ENCODE peak calls at places on chromosomes 11 and 22, in four cellular contexts. M is hepatocyte, P is psoas muscle, S is ovary. N is an unnamed sample.

GRCh38 chr22:20526628-20527355 is 19.4 kb downstream of the MED15 start:
- DNase-seq in M (peak; percentile 46), P (no peak), S (no peak), N (no peak)

GRCh38 chr11:10455637-10456487 is 798 bp downstream of the AMPD3 start:
- DNase-seq in M (peak; percentile 79), P (peak; percentile 80), S (no peak), N (peak; percentile 74)

GRCh38 chr11:119641991-119642745 is 86.8 kb downstream of the NECTIN1 start:
- DNase-seq in M (no peak), P (no peak), S (no peak), N (peak; percentile 91)

GRCh38 chr11:19604679-19605375 is 107.8 kb upstream of the NAV2 start:
- DNase-seq in M (no peak), P (no peak), S (no peak), N (no peak)

GRCh38 chr11:30508594-30508993 is 77.6 kb downstream of the MPPED2 start:
- DNase-seq in M (no peak), P (no peak), S (no peak), N (no peak)

GRCh38 chr11:106706355-106706754 is 311.9 kb downstream of the GUCY1A2 start:
- DNase-seq in M (peak; percentile 50), P (no peak), S (no peak), N (no peak)

GRCh38 chr11:14336507-14337503 is 22.2 kb downstream of the RRAS2 start:
- DNase-seq in M (no peak), P (no peak), S (no peak), N (no peak)

GRCh38 chr11:109968299-109968698 is 124.9 kb upstream of the ZC3H12C start:
- DNase-seq in M (no peak), P (no peak), S (no peak), N (no peak)

GRCh38 chr22:50102946-50103345 is 13.1 kb downstream of the MOV10L1 start:
- DNase-seq in M (no peak), P (no peak), S (no peak), N (peak; percentile 61)

GRCh38 chr11:69563946-69564780 is 76.8 kb upstream of the CCND1 start:
- DNase-seq in M (no peak), P (no peak), S (no peak), N (no peak)

GRCh38 chr22:17920145-17920605 is 104.2 kb downstream of the MICAL3 start:
- DNase-seq in M (peak; percentile 88), P (no peak), S (peak; percentile 59), N (peak; percentile 46)

GRCh38 chr11:117180661-117181585 is 2.4 kb downstream of the SIDT2 start:
- DNase-seq in M (peak; percentile 65), P (peak; percentile 86), S (peak; percentile 81), N (peak; percentile 92)

GRCh38 chr11:72305077-72305476 is 61.1 kb upstream of the PHOX2A start:
- DNase-seq in M (no peak), P (no peak), S (no peak), N (no peak)

GRCh38 chr11:8097062-8097814 is 16.2 kb downstream of the TUB start:
- DNase-seq in M (no peak), P (no peak), S (no peak), N (no peak)

GRCh38 chr11:112453601-112454577 is 193.2 kb upstream of the PLET1 start:
- DNase-seq in M (peak; percentile 41), P (peak; percentile 61), S (no peak), N (peak; percentile 64)

GRCh38 chr22:38267086-38267485 is 5.7 kb downstream of the TMEM184B start:
- DNase-seq in M (no peak), P (no peak), S (no peak), N (no peak)

GRCh38 chr22:20090730-20091240 is 10.7 kb downstream of the DGCR8 start:
- DNase-seq in M (no peak), P (no peak), S (no peak), N (no peak)

GRCh38 chr22:39238561-39238960 is 6.2 kb downstream of the PDGFB start:
- DNase-seq in M (no peak), P (no peak), S (no peak), N (peak; percentile 39)

GRCh38 chr11:73950869-73951710 is at the start of gene DNAJB13:
- DNase-seq in M (peak; percentile 52), P (no peak), S (no peak), N (peak; percentile 88)

GRCh38 chr11:71998649-71999310 is at the start of gene IL18BP:
- DNase-seq in M (no peak), P (no peak), S (no peak), N (no peak)

GRCh38 chr11:3044004-3044403 is 13.2 kb downstream of the CARS1 start:
- DNase-seq in M (no peak), P (peak; percentile 78), S (no peak), N (no peak)

GRCh38 chr22:32686354-32686753 is 115.2 kb upstream of the TIMP3 start:
- DNase-seq in M (no peak), P (no peak), S (no peak), N (no peak)

GRCh38 chr22:48758905-48759875 is 1068.5 kb downstream of the BRD1 start:
- DNase-seq in M (peak; percentile 1), P (no peak), S (no peak), N (peak; percentile 16)

GRCh38 chr11:35389897-35390462 is 29.4 kb downstream of the SLC1A2 start:
- DNase-seq in M (no peak), P (no peak), S (no peak), N (no peak)

GRCh38 chr11:109795234-109795633 is 298.0 kb upstream of the ZC3H12C start:
- DNase-seq in M (peak; percentile 5), P (no peak), S (no peak), N (no peak)

GRCh38 chr11:122204206-122204605 is 88.2 kb upstream of the BLID start:
- DNase-seq in M (no peak), P (no peak), S (no peak), N (no peak)

GRCh38 chr11:18501629-18502028 is 25.1 kb downstream of the TSG101 start:
- DNase-seq in M (no peak), P (no peak), S (no peak), N (no peak)

GRCh38 chr11:34380696-34381095 is 22.9 kb upstream of the ABTB2 start:
- DNase-seq in M (no peak), P (no peak), S (no peak), N (no peak)

GRCh38 chr11:92986585-92986984 is 17.1 kb downstream of the MTNR1B start:
- DNase-seq in M (no peak), P (no peak), S (no peak), N (no peak)

GRCh38 chr22:29470159-29470855 is 9.7 kb upstream of the NEFH start:
- DNase-seq in M (peak; percentile 80), P (peak; percentile 82), S (no peak), N (peak; percentile 96)

GRCh38 chr11:114040706-114041211 is 18.8 kb upstream of the ZBTB16 start:
- DNase-seq in M (peak; percentile 84), P (peak; percentile 73), S (no peak), N (no peak)

GRCh38 chr11:42311504-42311903 is 852.1 kb upstream of the LRRC4C start:
- DNase-seq in M (no peak), P (peak; percentile 24), S (no peak), N (no peak)

GRCh38 chr11:123585206-123585605 is 69.2 kb downstream of the SCN3B start:
- DNase-seq in M (no peak), P (peak; percentile 54), S (no peak), N (no peak)

GRCh38 chr11:45606514-45607024 is 58.9 kb downstream of the CHST1 start:
- DNase-seq in M (peak; percentile 29), P (no peak), S (no peak), N (peak; percentile 80)

GRCh38 chr11:10628506-10629236 is 60.2 kb upstream of the LYVE1 start:
- DNase-seq in M (no peak), P (no peak), S (no peak), N (peak; percentile 42)

DNA sequence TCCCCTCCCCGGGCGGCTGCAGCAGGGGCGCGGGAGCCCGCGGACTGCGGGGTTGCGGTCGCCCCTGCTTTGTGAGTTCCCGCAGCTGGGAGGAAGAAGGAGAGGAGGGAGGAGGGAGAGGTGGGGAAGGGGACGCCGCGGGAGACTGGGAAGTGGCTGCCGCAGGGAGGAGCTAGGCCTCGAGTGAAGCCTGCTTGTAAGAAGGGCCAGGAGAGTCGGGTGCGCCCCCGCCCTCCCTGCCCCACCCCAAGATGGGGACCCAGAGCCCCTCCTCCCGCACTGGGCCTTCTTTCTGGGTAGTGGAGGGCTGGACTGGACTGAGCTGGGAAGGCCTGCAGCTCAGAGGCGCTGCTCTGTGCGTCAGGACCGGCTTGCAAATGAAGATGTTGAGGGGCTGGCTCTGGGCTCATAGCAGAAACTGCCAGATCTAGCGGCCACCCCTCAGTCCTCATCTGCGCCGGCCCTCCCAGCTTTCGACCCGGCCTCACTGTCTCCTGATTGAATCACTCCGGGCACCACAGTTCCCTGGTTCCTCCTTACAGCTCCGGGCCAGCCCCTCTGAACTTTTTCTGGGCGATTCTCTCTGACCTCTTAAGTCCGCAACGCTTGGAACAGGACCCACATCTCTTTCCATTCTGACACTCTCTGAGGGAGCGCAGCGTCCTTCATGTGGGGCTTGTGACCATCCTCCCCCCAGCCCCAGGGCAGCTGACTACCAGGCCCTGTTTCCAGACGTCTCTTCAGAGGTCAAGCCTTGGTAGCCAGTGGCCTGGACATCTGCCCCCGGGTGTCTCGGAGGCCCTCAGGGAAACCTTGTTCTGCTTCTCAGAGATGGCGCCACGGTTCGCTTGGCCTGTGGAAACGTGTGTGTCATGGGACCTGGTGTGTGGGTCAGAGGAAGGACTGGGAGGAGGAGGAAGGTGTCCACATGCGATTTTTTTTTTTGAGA is 21.9 kb downstream of the SERPINH1 start:
- DNase-seq in M (peak; percentile 82), P (peak; percentile 85), S (peak; percentile 83), N (peak; percentile 92)
- H3K4me3 ChIP-seq in M (peak overlapping the region; percentile 63), P (peak overlapping the region; percentile 82), S (peak overlapping the region; percentile 71), N (peak overlapping the region; percentile 89)

GRCh38 chr11:63017306-63017974 is 1.8 kb upstream of the SLC22A8 start:
- DNase-seq in M (no peak), P (no peak), S (no peak), N (peak; percentile 54)
- H3K27me3 ChIP-seq in M (no peaks in the 10 kb centered on the region), P (peaks cover 3% of the 10 kb centered on the region), S (no peaks in the 10 kb centered on the region), N (no peaks in the 10 kb centered on the region)

GRCh38 chr11:932435-932834 is 6.8 kb downstream of the AP2A2 start:
- DNase-seq in M (no peak), P (no peak), S (no peak), N (peak; percentile 31)
- H3K36me3 ChIP-seq in M (no peaks in the 10 kb centered on the region), P (peaks cover 6% of the 10 kb centered on the region), S (no peaks in the 10 kb centered on the region), N (no peaks in the 10 kb centered on the region)

GRCh38 chr11:96154802-96155520 is 188.0 kb downstream of the MAML2 start:
- DNase-seq in M (no peak), P (no peak), S (no peak), N (no peak)

GRCh38 chr11:96158126-96158525 is 184.9 kb downstream of the MAML2 start:
- DNase-seq in M (no peak), P (no peak), S (no peak), N (no peak)

GRCh38 chr11:96157517-96157873 is 185.5 kb downstream of the MAML2 start:
- DNase-seq in M (no peak), P (no peak), S (no peak), N (no peak)

GRCh38 chr11:96155627-96156378 is 187.2 kb downstream of the MAML2 start:
- DNase-seq in M (peak; percentile 85), P (peak; percentile 86), S (peak; percentile 82), N (peak; percentile 39)

DNA sequence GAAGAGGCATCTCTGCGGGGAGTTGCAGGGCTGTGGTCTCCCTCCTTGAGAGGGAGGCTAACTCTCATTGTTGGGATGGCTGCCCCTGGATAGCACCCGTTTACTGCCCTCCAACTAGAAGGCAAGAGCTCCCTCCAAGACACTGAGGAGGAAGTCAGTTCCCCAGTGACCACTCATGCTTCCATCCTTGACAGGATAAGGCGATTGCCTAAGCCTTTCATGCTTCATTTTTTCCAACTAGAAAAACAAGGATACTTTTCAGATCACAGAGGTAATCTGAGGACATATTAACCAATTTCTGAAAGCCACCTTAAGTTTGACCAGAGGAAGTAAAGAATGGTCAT is 186.6 kb downstream of the MAML2 start:
- DNase-seq in M (no peak), P (no peak), S (no peak), N (no peak)
- H3K4me3 ChIP-seq in M (no peak overlapping the region), P (peak overlapping the region; percentile 6), S (peak overlapping the region; percentile 10), N (no peak overlapping the region)